ENCODE peak calls at places on chromosomes 16 and 17, in nine cellular contexts. L, A, R, U, Z, M, T, E and D are unnamed samples.

GRCh38 chr16:51465026-51465425 is 314.0 kb upstream of the SALL1 start:
- DNase-seq in M (no peak), R (no peak), L (no peak), Z (no peak), A (no peak), T (no peak), E (no peak), U (no peak), D (no peak)

GRCh38 chr16:68434654-68435210 is 13.6 kb downstream of the SMPD3 start:
- DNase-seq in E (no peak), Z (no peak), R (no peak), T (no peak), M (no peak), L (no peak), U (peak), A (peak), D (no peak)

GRCh38 chr16:35147556-35148504 is 1688.4 kb downstream of the TP53TG3F start:
- DNase-seq in L (no peak), U (no peak), M (no peak), R (no peak), A (no peak), E (no peak), Z (no peak), T (no peak), D (no peak)

GRCh38 chr16:57374067-57374534 is 1.8 kb downstream of the CX3CL1 start:
- DNase-seq in Z (no peak), T (no peak), A (no peak), U (no peak), M (no peak), L (no peak), E (no peak), R (no peak), D (peak)

GRCh38 chr17:55722742-55723487 is at the start of gene TMEM100:
- DNase-seq in T (no peak), Z (no peak), E (peak), U (no peak), L (no peak), M (peak), A (no peak), R (peak), D (peak)

GRCh38 chr16:27251561-27252205 is 16.9 kb downstream of the NSMCE1 start:
- DNase-seq in E (no peak), U (no peak), M (no peak), L (no peak), T (no peak), Z (no peak), R (no peak), A (no peak), D (no peak)

GRCh38 chr16:87324411-87325275 is 7.5 kb upstream of the C16orf95 start:
- DNase-seq in R (peak), E (peak), T (no peak), L (no peak), M (peak), Z (peak), A (peak), U (no peak), D (no peak)

GRCh38 chr16:56953006-56953405 is 8.7 kb upstream of the CETP start:
- DNase-seq in E (no peak), U (no peak), A (no peak), T (no peak), M (peak), L (no peak), Z (no peak), R (no peak), D (peak)

GRCh38 chr16:71610936-71611871 is 14.8 kb upstream of the MARVELD3 start:
- DNase-seq in T (peak), R (peak), E (peak), L (peak), Z (peak), M (peak), A (peak), U (peak), D (no peak)

GRCh38 chr17:1442187-1442586 is 13.8 kb downstream of the CRK start:
- DNase-seq in T (no peak), L (no peak), M (no peak), E (no peak), Z (no peak), R (no peak), U (no peak), A (no peak), D (no peak)

GRCh38 chr17:72516772-72517399 is 396.1 kb downstream of the SOX9 start:
- DNase-seq in U (no peak), L (no peak), E (no peak), Z (no peak), R (no peak), A (no peak), T (no peak), M (no peak), D (no peak)

GRCh38 chr16:69064164-69064563 is 41.3 kb upstream of the HAS3 start:
- DNase-seq in L (no peak), E (no peak), M (no peak), U (no peak), R (no peak), A (no peak), Z (no peak), T (peak), D (no peak)

GRCh38 chr17:59753522-59754467 is 46.3 kb downstream of the VMP1 start:
- DNase-seq in U (no peak), L (peak), M (no peak), A (no peak), R (peak), T (peak), Z (no peak), E (peak), D (no peak)

GRCh38 chr16:23124315-23124714 is 24.9 kb downstream of the USP31 start:
- DNase-seq in Z (no peak), R (peak), A (no peak), M (no peak), U (no peak), E (no peak), L (no peak), T (no peak), D (peak)

GRCh38 chr16:23122107-23122506 is 27.1 kb downstream of the USP31 start:
- DNase-seq in A (no peak), M (no peak), E (no peak), Z (no peak), U (no peak), T (no peak), R (no peak), L (no peak), D (no peak)

GRCh38 chr16:23120562-23120961 is 28.7 kb downstream of the USP31 start:
- DNase-seq in M (no peak), E (no peak), R (no peak), A (no peak), L (no peak), U (no peak), T (no peak), Z (no peak), D (no peak)

GRCh38 chr16:23119570-23119969 is 29.7 kb downstream of the USP31 start:
- DNase-seq in Z (no peak), M (no peak), T (no peak), E (no peak), U (no peak), L (no peak), R (no peak), A (no peak), D (no peak)

DNA sequence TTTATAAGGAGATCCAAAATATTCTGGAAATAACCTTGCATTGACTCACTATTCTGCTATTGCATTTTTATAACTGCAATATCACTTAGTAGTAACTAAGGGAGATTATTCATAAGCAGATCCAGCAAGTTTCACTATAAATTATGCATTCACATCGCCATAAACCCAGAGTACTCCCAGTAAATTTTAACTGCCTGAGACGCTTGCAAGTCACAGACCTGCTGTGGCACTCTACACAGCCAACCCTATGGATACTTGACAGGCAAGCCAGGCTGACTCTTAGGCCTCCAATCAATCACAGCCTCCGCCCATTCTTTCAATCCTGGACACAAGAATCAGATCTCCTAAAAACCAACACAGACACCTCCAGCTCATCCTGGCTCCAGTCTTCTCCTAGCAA is 28.2 kb downstream of the USP31 start:
- DNase-seq in R (no peak), U (no peak), A (no peak), E (no peak), M (no peak), L (no peak), T (no peak), Z (no peak), D (no peak)
- TF ChIP-seq POLR2AphosphoS5 in R (no peak), U (no peak), A (peak), E (no peak), M (no peak), L (no peak), T (no peak), Z (no peak), D (peak)

GRCh38 chr17:36534117-36534880 is at the start of gene MYO19:
- DNase-seq in R (no peak), M (peak), Z (peak), L (peak), T (peak), E (peak), U (peak), A (peak), D (peak)
- TF ChIP-seq POLR2AphosphoS5 in R (no peak), M (no peak), Z (peak), L (no peak), T (peak), E (no peak), U (peak), A (peak), D (peak)

GRCh38 chr16:1019234-1019933 is 37.8 kb downstream of the SOX8 start:
- DNase-seq in L (no peak), E (no peak), M (no peak), A (no peak), Z (no peak), U (no peak), T (no peak), R (no peak), D (no peak)
- TF ChIP-seq POLR2AphosphoS5 in L (no peak), E (no peak), M (no peak), A (no peak), Z (no peak), U (no peak), T (no peak), R (no peak), D (no peak)

GRCh38 chr16:30602595-30603277 is 7.5 kb downstream of the ZNF689 start:
- DNase-seq in E (no peak), U (no peak), M (no peak), R (no peak), L (no peak), T (no peak), Z (no peak), A (no peak), D (no peak)

GRCh38 chr16:30603945-30604315 is 6.3 kb downstream of the ZNF689 start:
- DNase-seq in Z (no peak), A (no peak), L (no peak), U (no peak), T (no peak), E (no peak), M (no peak), R (no peak), D (no peak)

GRCh38 chr16:30605148-30605547 is 5.0 kb downstream of the ZNF689 start:
- DNase-seq in E (no peak), L (no peak), U (no peak), M (no peak), A (no peak), R (no peak), T (no peak), Z (no peak), D (no peak)

GRCh38 chr16:30606004-30606403 is 4.2 kb downstream of the ZNF689 start:
- DNase-seq in M (no peak), R (no peak), T (no peak), E (no peak), A (no peak), L (no peak), U (no peak), Z (no peak), D (no peak)

DNA sequence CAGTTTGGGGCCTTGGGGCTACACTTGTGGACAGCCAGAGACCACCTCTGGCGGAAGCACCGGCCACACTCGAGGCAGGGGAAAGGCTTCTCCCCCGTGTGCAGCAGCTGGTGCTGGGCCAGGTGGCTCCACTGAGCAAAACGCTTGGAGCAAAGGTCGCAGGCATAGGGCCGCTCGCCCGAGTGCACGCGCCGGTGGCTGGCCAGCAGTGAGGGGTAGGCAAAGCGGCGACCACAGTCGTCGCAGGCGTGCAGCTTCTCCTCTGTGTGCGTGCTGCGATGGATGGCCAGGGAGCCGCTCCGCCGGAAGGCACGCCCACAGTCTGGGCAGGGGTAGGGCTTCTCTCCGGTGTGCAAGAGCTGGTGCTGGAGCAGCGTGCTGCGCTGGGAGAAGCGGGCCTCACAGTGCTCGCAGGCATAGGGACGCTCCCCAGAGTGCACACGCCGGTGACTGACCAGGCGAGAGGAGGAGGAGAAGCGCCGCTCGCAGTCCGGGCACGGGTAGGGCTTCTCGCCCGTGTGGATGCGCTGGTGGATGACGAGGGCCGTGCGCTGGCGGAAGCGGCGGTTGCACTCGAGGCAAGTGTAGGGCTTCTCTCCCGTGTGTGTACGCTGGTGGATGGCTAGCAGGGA is 5.8 kb downstream of the ZNF689 start:
- DNase-seq in A (no peak), L (no peak), U (no peak), Z (no peak), R (no peak), M (no peak), T (no peak), E (peak), D (no peak)
- TF ChIP-seq POLR2AphosphoS5 in A (no peak), L (no peak), U (no peak), Z (no peak), R (no peak), M (no peak), T (no peak), E (no peak), D (no peak)

DNA sequence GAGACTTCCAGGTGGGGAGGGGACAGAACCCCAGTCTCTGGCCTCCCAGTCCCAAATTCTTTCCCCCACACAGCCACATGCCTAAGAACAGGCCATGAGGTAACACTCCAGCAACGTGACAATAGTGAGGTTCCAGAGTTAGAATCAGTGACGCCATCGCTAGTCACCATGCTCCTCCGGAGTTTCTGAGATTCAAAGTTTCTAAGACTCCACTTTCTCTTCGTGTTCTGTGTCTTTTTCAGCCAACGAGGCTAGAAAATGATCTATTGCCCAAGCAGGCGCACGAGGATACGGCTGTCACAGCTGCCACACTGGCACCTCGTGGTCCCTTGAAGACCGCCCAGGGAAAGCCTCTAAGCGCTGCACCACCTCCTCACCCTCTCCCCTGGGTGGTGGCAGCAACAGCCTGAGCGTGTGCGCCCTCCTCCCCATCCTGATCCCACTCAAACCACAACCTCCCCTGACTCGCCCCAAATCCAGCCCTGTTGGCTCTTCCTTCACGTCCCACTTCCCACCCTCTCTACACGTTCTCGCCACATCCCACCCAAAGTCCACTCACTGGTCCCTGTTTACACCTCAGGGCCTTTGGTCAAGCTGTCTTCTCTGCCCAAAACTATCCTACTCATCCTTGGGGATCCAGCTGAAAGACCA is 1.0 kb downstream of the MCRIP1 start:
- DNase-seq in Z (no peak), R (no peak), U (no peak), M (no peak), T (no peak), E (no peak), A (no peak), L (no peak), D (no peak)
- TF ChIP-seq POLR2AphosphoS5 in Z (no peak), R (no peak), U (no peak), M (no peak), T (no peak), E (no peak), A (no peak), L (no peak), D (no peak)

GRCh38 chr17:64984776-64985521 is 65.7 kb upstream of the LRRC37A3 start:
- DNase-seq in M (peak), E (no peak), Z (peak), U (no peak), T (no peak), R (peak), A (peak), L (no peak), D (no peak)
- TF ChIP-seq POLR2AphosphoS5 in M (no peak), E (no peak), Z (no peak), U (peak), T (no peak), R (no peak), A (no peak), L (no peak), D (no peak)

GRCh38 chr16:53991181-53992056 is 287.5 kb downstream of the FTO start:
- DNase-seq in L (no peak), A (no peak), E (peak), T (no peak), Z (no peak), U (peak), M (no peak), R (peak), D (no peak)
- TF ChIP-seq POLR2AphosphoS5 in L (no peak), A (no peak), E (no peak), T (no peak), Z (no peak), U (no peak), M (no peak), R (no peak), D (no peak)

GRCh38 chr17:77428020-77428781 is 287.4 kb downstream of the SEC14L1 start:
- DNase-seq in L (no peak), E (no peak), R (no peak), A (peak), T (no peak), Z (no peak), U (no peak), M (no peak), D (no peak)

GRCh38 chr17:77426676-77427386 is 286.1 kb downstream of the SEC14L1 start:
- DNase-seq in L (no peak), Z (no peak), E (no peak), M (no peak), R (no peak), T (no peak), A (no peak), U (no peak), D (no peak)

GRCh38 chr17:77428901-77429734 is 288.3 kb downstream of the SEC14L1 start:
- DNase-seq in T (no peak), U (no peak), M (no peak), Z (no peak), E (no peak), A (no peak), L (no peak), R (no peak), D (peak)

GRCh38 chr17:77425791-77426641 is 285.2 kb downstream of the SEC14L1 start:
- DNase-seq in M (peak), L (no peak), Z (no peak), A (peak), T (no peak), E (no peak), U (no peak), R (no peak), D (peak)

GRCh38 chr17:77427471-77427991 is 286.8 kb downstream of the SEC14L1 start:
- DNase-seq in L (no peak), T (no peak), E (no peak), Z (no peak), M (peak), A (peak), R (no peak), U (no peak), D (peak)
- TF ChIP-seq POLR2AphosphoS5 in L (no peak), T (no peak), E (no peak), Z (no peak), M (no peak), A (peak), R (no peak), U (peak), D (no peak)

DNA sequence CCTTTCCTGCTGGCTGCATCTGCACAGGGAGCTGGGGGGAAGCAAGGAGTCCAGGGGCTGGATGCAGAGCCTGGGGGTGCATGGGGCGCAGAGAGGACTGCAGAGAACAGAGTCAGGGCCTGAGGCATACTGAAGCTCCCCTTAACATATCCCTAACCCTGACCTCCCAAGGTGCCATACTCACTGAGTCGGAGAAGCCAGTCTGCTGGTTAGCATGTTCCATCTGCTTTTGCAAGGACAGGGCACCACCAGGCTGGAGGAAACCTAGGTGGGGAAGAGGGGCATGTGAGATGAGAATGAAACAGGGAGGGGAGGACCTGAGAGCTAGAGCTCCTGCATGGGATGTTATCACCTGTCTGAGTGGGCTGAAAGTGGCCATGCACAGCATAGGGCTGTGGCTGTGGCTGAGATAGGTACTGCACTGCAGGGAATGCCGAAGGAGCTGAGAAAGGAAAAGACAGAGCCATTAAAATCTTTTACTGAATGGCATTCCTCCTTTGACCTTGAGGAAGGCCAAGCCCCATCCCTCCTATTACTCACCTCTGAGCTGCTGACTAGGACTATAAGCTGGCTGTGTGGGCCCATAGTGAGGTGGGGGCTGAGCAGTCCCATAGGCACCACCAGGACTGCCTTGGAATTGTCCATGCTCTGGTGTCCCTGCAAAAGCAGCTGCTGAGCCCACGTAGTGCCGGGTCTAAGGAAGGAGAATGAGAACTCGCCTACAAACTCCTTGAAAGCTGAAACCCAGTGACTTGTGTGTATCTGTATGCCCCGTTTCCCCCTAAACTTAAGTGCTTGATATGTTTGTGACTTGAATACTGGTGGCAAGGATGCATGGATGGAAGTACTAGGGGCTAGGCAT is 1.9 kb downstream of the GPS2 start:
- DNase-seq in M (no peak), E (peak), T (no peak), A (no peak), Z (peak), L (no peak), R (no peak), U (no peak), D (no peak)
- TF ChIP-seq POLR2AphosphoS5 in M (no peak), E (peak), T (peak), A (no peak), Z (peak), L (peak), R (peak), U (no peak), D (no peak)